ENCODE peak calls at places on chromosomes 2 and 18, in seven cellular contexts. X is left lung, G is hepatic stellate cell, E is fibroblast of mammary gland, P is AML-193, K is hypothalamus, R is WERI-Rb-1. Y is an unnamed sample.

GRCh38 chr2:133541376-133541775 is 26.9 kb downstream of the NCKAP5 start:
- DNase-seq in R (no peak), E (no peak), P (no peak), G (no peak), K (no peak), X (no peak), Y (no peak)

GRCh38 chr18:9737814-9738160 is 29.7 kb downstream of the RAB31 start:
- DNase-seq in E (no peak), X (no peak), R (no peak), K (peak), G (no peak), P (no peak), Y (peak)

GRCh38 chr2:50401772-50402653 is 629.9 kb downstream of the NRXN1 start:
- DNase-seq in G (peak), R (peak), K (peak), E (peak), P (peak), X (no peak), Y (peak)

GRCh38 chr18:37450434-37451133 is 115.0 kb downstream of the CELF4 start:
- DNase-seq in E (no peak), P (no peak), G (no peak), K (no peak), X (no peak), R (peak), Y (no peak)

GRCh38 chr2:216082805-216083204 is 1.1 kb downstream of the TMEM169 start:
- DNase-seq in X (peak), E (no peak), R (peak), K (no peak), G (no peak), P (peak), Y (peak)

GRCh38 chr2:27249891-27250651 is 12.8 kb downstream of the SLC30A3 start:
- DNase-seq in G (peak), R (peak), E (peak), K (no peak), X (peak), P (peak), Y (peak)

GRCh38 chr2:240304746-240305161 is 130.7 kb upstream of the GPC1 start:
- DNase-seq in X (peak), K (no peak), P (no peak), E (no peak), R (no peak), G (no peak), Y (no peak)

GRCh38 chr2:151228847-151229497 is 32.7 kb downstream of the RBM43 start:
- DNase-seq in G (no peak), P (no peak), X (no peak), E (no peak), R (no peak), K (no peak), Y (no peak)

GRCh38 chr2:45067859-45068642 is 58.8 kb upstream of the SIX2 start:
- DNase-seq in P (no peak), R (peak), X (no peak), E (peak), K (no peak), G (peak), Y (no peak)

GRCh38 chr2:46850742-46851141 is 64.9 kb downstream of the MCFD2 start:
- DNase-seq in R (no peak), P (no peak), G (peak), K (no peak), E (peak), X (no peak), Y (peak)

GRCh38 chr2:75488157-75488556 is 72.6 kb downstream of the EVA1A start:
- DNase-seq in R (no peak), P (no peak), X (no peak), K (no peak), G (no peak), E (no peak), Y (no peak)

GRCh38 chr2:96407041-96407918 is 71.7 kb downstream of the NCAPH start:
- DNase-seq in R (peak), K (peak), E (peak), G (peak), P (peak), X (no peak), Y (peak)

GRCh38 chr18:27839141-27839540 is 337.8 kb downstream of the CDH2 start:
- DNase-seq in E (peak), G (peak), P (no peak), R (no peak), K (no peak), X (no peak), Y (no peak)

GRCh38 chr18:79884296-79884962 is 67.0 kb downstream of the SLC66A2 start:
- DNase-seq in R (no peak), E (no peak), X (peak), G (no peak), K (no peak), P (no peak), Y (no peak)

GRCh38 chr2:61959381-61960293 is 54.2 kb downstream of the COMMD1 start:
- DNase-seq in G (no peak), K (no peak), R (no peak), X (no peak), E (peak), P (no peak), Y (no peak)

GRCh38 chr2:60306231-60306861 is 247.1 kb downstream of the BCL11A start:
- DNase-seq in E (no peak), R (no peak), G (no peak), P (no peak), X (no peak), K (no peak), Y (no peak)

GRCh38 chr18:12391487-12392136 is 14.6 kb upstream of the AFG3L2 start:
- DNase-seq in P (peak), X (no peak), R (peak), G (peak), K (peak), E (peak), Y (peak)

GRCh38 chr18:74608681-74609080 is 11.0 kb downstream of the ZNF407 start:
- DNase-seq in K (no peak), E (peak), G (no peak), R (no peak), X (no peak), P (no peak), Y (no peak)

GRCh38 chr2:128091691-128092050 is 671 bp downstream of the UGGT1 start:
- DNase-seq in P (no peak), G (peak), E (peak), R (no peak), K (no peak), X (no peak), Y (peak)

GRCh38 chr2:101272045-101272784 is 19.5 kb downstream of the CNOT11 start:
- DNase-seq in G (no peak), P (no peak), E (no peak), R (no peak), K (no peak), X (no peak), Y (no peak)

Y was measured in G401.